ENCODE peak calls at places on chromosomes 12 and 14, in nine cellular contexts. Y is fibroblast of mammary gland; H is tibial nerve; M is effector memory CD8-positive, alpha-beta T cell; R is fibroblast of the conjunctiva; S is RWPE2; I is HEK293T; K is cardiac fibroblast; L is NCI-H1417. X is an unnamed sample.
A peak's percentile ranks its signal among the peaks of the same experiment; 100 is the strongest.

GRCh38 chr14:63727231-63727735 is 582 bp downstream of the SGPP1 start:
- DNase-seq in Y (peak; percentile 34), H (no peak), M (no peak), R (no peak), S (peak; percentile 76), I (peak; percentile 64), K (peak; percentile 38), L (peak; percentile 70), X (peak; percentile 54)

GRCh38 chr14:71728386-71728785 is 203.8 kb upstream of the RGS6 start:
- DNase-seq in Y (no peak), H (no peak), M (no peak), R (no peak), S (no peak), I (no peak), K (no peak), L (no peak), X (peak; percentile 80)

GRCh38 chr12:3045989-3046388 is 31.2 kb upstream of the TSPAN9 start:
- DNase-seq in Y (no peak), H (no peak), M (no peak), R (no peak), S (no peak), I (no peak), K (no peak), L (no peak), X (no peak)

GRCh38 chr12:16076553-16076952 is 165.4 kb downstream of the DERA start:
- DNase-seq in Y (peak; percentile 45), H (no peak), M (no peak), R (no peak), S (no peak), I (peak; percentile 32), K (peak; percentile 48), L (peak; percentile 59), X (peak; percentile 68)

GRCh38 chr12:83945871-83946270 is 966.7 kb downstream of the SLC6A15 start:
- DNase-seq in Y (peak; percentile 89), H (no peak), M (no peak), R (peak; percentile 60), S (no peak), I (no peak), K (peak; percentile 27), L (no peak), X (no peak)

GRCh38 chr12:84738481-84738972 is 174.1 kb downstream of the SLC6A15 start:
- DNase-seq in Y (peak; percentile 25), H (no peak), M (no peak), R (peak; percentile 34), S (no peak), I (no peak), K (no peak), L (no peak), X (peak; percentile 6)

GRCh38 chr14:104289485-104289884 is 151.1 kb downstream of the KIF26A start:
- DNase-seq in Y (no peak), H (no peak), M (no peak), R (no peak), S (no peak), I (no peak), K (no peak), L (no peak), X (no peak)

GRCh38 chr12:85658236-85658635 is 178.0 kb downstream of the RASSF9 start:
- DNase-seq in Y (no peak), H (no peak), M (no peak), R (no peak), S (no peak), I (no peak), K (no peak), L (no peak), X (no peak)

GRCh38 chr12:65084579-65084978 is 36.5 kb downstream of the WIF1 start:
- DNase-seq in Y (no peak), H (no peak), M (no peak), R (no peak), S (no peak), I (no peak), K (no peak), L (no peak), X (no peak)

GRCh38 chr14:69354383-69355154 is 43.5 kb downstream of the ERH start:
- DNase-seq in Y (no peak), H (no peak), M (peak; percentile 27), R (no peak), S (no peak), I (no peak), K (no peak), L (no peak), X (peak; percentile 30)

GRCh38 chr12:70876952-70877351 is 43.6 kb downstream of the PTPRR start:
- DNase-seq in Y (peak; percentile 87), H (no peak), M (no peak), R (no peak), S (no peak), I (no peak), K (peak; percentile 82), L (no peak), X (peak; percentile 35)